ENCODE peak calls at places on chromosomes 4 and X, in seven cellular contexts. One of them, this sample, is unnamed.

GRCh38 chrX:105463483-105463882 is 243.0 kb upstream of the TEX13A start:
- DNase-seq in posterior vena cava: no peak
- DNase-seq in NCI-H2081: no peak
- DNase-seq in stimulated activated CD8-positive, alpha-beta memory T cell treated with anti-CD3 and anti-CD28 coated beads, Interleukin-7, amount 100 ng/mL, for 48 hours: no peak
- DNase-seq in stimulated activated CD4-positive, alpha-beta T cell treated with anti-CD3 and anti-CD28 coated beads, Interleukin-2, amount 100 ng/mL, for 48 hours: no peak
- DNase-seq in amniotic stem cell: no peak
- DNase-seq in nucleus accumbens: no peak
- DNase-seq in this sample: no peak

GRCh38 chrX:10556405-10556804 is 64.0 kb downstream of the MID1 start:
- DNase-seq in posterior vena cava: no peak
- DNase-seq in NCI-H2081: no peak
- DNase-seq in stimulated activated CD8-positive, alpha-beta memory T cell treated with anti-CD3 and anti-CD28 coated beads, Interleukin-7, amount 100 ng/mL, for 48 hours: no peak
- DNase-seq in stimulated activated CD4-positive, alpha-beta T cell treated with anti-CD3 and anti-CD28 coated beads, Interleukin-2, amount 100 ng/mL, for 48 hours: no peak
- DNase-seq in amniotic stem cell: no peak
- DNase-seq in nucleus accumbens: no peak
- DNase-seq in this sample: no peak

GRCh38 chr4:112361181-112361791 is 64.1 kb downstream of the ALPK1 start:
- DNase-seq in posterior vena cava: no peak
- DNase-seq in NCI-H2081: no peak
- DNase-seq in stimulated activated CD8-positive, alpha-beta memory T cell treated with anti-CD3 and anti-CD28 coated beads, Interleukin-7, amount 100 ng/mL, for 48 hours: no peak
- DNase-seq in stimulated activated CD4-positive, alpha-beta T cell treated with anti-CD3 and anti-CD28 coated beads, Interleukin-2, amount 100 ng/mL, for 48 hours: no peak
- DNase-seq in amniotic stem cell: no peak
- DNase-seq in nucleus accumbens: no peak
- DNase-seq in this sample: no peak

GRCh38 chr4:107069049-107069448 is 32.9 kb upstream of the DKK2 start:
- DNase-seq in posterior vena cava: no peak
- DNase-seq in NCI-H2081: no peak
- DNase-seq in stimulated activated CD8-positive, alpha-beta memory T cell treated with anti-CD3 and anti-CD28 coated beads, Interleukin-7, amount 100 ng/mL, for 48 hours: no peak
- DNase-seq in stimulated activated CD4-positive, alpha-beta T cell treated with anti-CD3 and anti-CD28 coated beads, Interleukin-2, amount 100 ng/mL, for 48 hours: no peak
- DNase-seq in amniotic stem cell: peak
- DNase-seq in nucleus accumbens: no peak
- DNase-seq in this sample: no peak

GRCh38 chr4:143438710-143439109 is 74.8 kb upstream of the SMARCA5 start:
- DNase-seq in posterior vena cava: no peak
- DNase-seq in NCI-H2081: no peak
- DNase-seq in stimulated activated CD8-positive, alpha-beta memory T cell treated with anti-CD3 and anti-CD28 coated beads, Interleukin-7, amount 100 ng/mL, for 48 hours: no peak
- DNase-seq in stimulated activated CD4-positive, alpha-beta T cell treated with anti-CD3 and anti-CD28 coated beads, Interleukin-2, amount 100 ng/mL, for 48 hours: no peak
- DNase-seq in amniotic stem cell: no peak
- DNase-seq in nucleus accumbens: no peak
- DNase-seq in this sample: no peak

GRCh38 chr4:142713282-142714030 is 132.6 kb downstream of the INPP4B start:
- DNase-seq in posterior vena cava: no peak
- DNase-seq in NCI-H2081: no peak
- DNase-seq in stimulated activated CD8-positive, alpha-beta memory T cell treated with anti-CD3 and anti-CD28 coated beads, Interleukin-7, amount 100 ng/mL, for 48 hours: no peak
- DNase-seq in stimulated activated CD4-positive, alpha-beta T cell treated with anti-CD3 and anti-CD28 coated beads, Interleukin-2, amount 100 ng/mL, for 48 hours: no peak
- DNase-seq in amniotic stem cell: no peak
- DNase-seq in nucleus accumbens: no peak
- DNase-seq in this sample: no peak

GRCh38 chrX:10769165-10769564 is 148.8 kb upstream of the MID1 start:
- DNase-seq in posterior vena cava: no peak
- DNase-seq in NCI-H2081: peak
- DNase-seq in stimulated activated CD8-positive, alpha-beta memory T cell treated with anti-CD3 and anti-CD28 coated beads, Interleukin-7, amount 100 ng/mL, for 48 hours: no peak
- DNase-seq in stimulated activated CD4-positive, alpha-beta T cell treated with anti-CD3 and anti-CD28 coated beads, Interleukin-2, amount 100 ng/mL, for 48 hours: no peak
- DNase-seq in amniotic stem cell: peak
- DNase-seq in nucleus accumbens: no peak
- DNase-seq in this sample: no peak

GRCh38 chr4:120871173-120871572 is 51.4 kb downstream of the PRDM5 start:
- DNase-seq in posterior vena cava: no peak
- DNase-seq in NCI-H2081: no peak
- DNase-seq in stimulated activated CD8-positive, alpha-beta memory T cell treated with anti-CD3 and anti-CD28 coated beads, Interleukin-7, amount 100 ng/mL, for 48 hours: no peak
- DNase-seq in stimulated activated CD4-positive, alpha-beta T cell treated with anti-CD3 and anti-CD28 coated beads, Interleukin-2, amount 100 ng/mL, for 48 hours: no peak
- DNase-seq in amniotic stem cell: no peak
- DNase-seq in nucleus accumbens: no peak
- DNase-seq in this sample: no peak

GRCh38 chr4:113540859-113541258 is 220.7 kb downstream of the CAMK2D start:
- DNase-seq in posterior vena cava: no peak
- DNase-seq in NCI-H2081: no peak
- DNase-seq in stimulated activated CD8-positive, alpha-beta memory T cell treated with anti-CD3 and anti-CD28 coated beads, Interleukin-7, amount 100 ng/mL, for 48 hours: no peak
- DNase-seq in stimulated activated CD4-positive, alpha-beta T cell treated with anti-CD3 and anti-CD28 coated beads, Interleukin-2, amount 100 ng/mL, for 48 hours: peak
- DNase-seq in amniotic stem cell: no peak
- DNase-seq in nucleus accumbens: no peak
- DNase-seq in this sample: no peak

GRCh38 chrX:67693928-67694327 is 150.1 kb downstream of the AR start:
- DNase-seq in posterior vena cava: no peak
- DNase-seq in NCI-H2081: no peak
- DNase-seq in stimulated activated CD8-positive, alpha-beta memory T cell treated with anti-CD3 and anti-CD28 coated beads, Interleukin-7, amount 100 ng/mL, for 48 hours: no peak
- DNase-seq in stimulated activated CD4-positive, alpha-beta T cell treated with anti-CD3 and anti-CD28 coated beads, Interleukin-2, amount 100 ng/mL, for 48 hours: no peak
- DNase-seq in amniotic stem cell: no peak
- DNase-seq in nucleus accumbens: no peak
- DNase-seq in this sample: no peak

GRCh38 chr4:15286041-15286440 is 141.8 kb upstream of the C1QTNF7 start:
- DNase-seq in posterior vena cava: no peak
- DNase-seq in NCI-H2081: no peak
- DNase-seq in stimulated activated CD8-positive, alpha-beta memory T cell treated with anti-CD3 and anti-CD28 coated beads, Interleukin-7, amount 100 ng/mL, for 48 hours: no peak
- DNase-seq in stimulated activated CD4-positive, alpha-beta T cell treated with anti-CD3 and anti-CD28 coated beads, Interleukin-2, amount 100 ng/mL, for 48 hours: no peak
- DNase-seq in amniotic stem cell: no peak
- DNase-seq in nucleus accumbens: no peak
- DNase-seq in this sample: no peak

GRCh38 chr4:2365054-2365912 is 53.2 kb downstream of the ZFYVE28 start:
- DNase-seq in posterior vena cava: peak
- DNase-seq in NCI-H2081: no peak
- DNase-seq in stimulated activated CD8-positive, alpha-beta memory T cell treated with anti-CD3 and anti-CD28 coated beads, Interleukin-7, amount 100 ng/mL, for 48 hours: no peak
- DNase-seq in stimulated activated CD4-positive, alpha-beta T cell treated with anti-CD3 and anti-CD28 coated beads, Interleukin-2, amount 100 ng/mL, for 48 hours: no peak
- DNase-seq in amniotic stem cell: no peak
- DNase-seq in nucleus accumbens: no peak
- DNase-seq in this sample: peak

GRCh38 chr4:7651461-7651921 is 216.8 kb upstream of the PSAPL1 start:
- DNase-seq in posterior vena cava: no peak
- DNase-seq in NCI-H2081: no peak
- DNase-seq in stimulated activated CD8-positive, alpha-beta memory T cell treated with anti-CD3 and anti-CD28 coated beads, Interleukin-7, amount 100 ng/mL, for 48 hours: no peak
- DNase-seq in stimulated activated CD4-positive, alpha-beta T cell treated with anti-CD3 and anti-CD28 coated beads, Interleukin-2, amount 100 ng/mL, for 48 hours: no peak
- DNase-seq in amniotic stem cell: no peak
- DNase-seq in nucleus accumbens: no peak
- DNase-seq in this sample: no peak

GRCh38 chrX:134545524-134545923 is 85.6 kb downstream of the HPRT1 start:
- DNase-seq in posterior vena cava: no peak
- DNase-seq in NCI-H2081: no peak
- DNase-seq in stimulated activated CD8-positive, alpha-beta memory T cell treated with anti-CD3 and anti-CD28 coated beads, Interleukin-7, amount 100 ng/mL, for 48 hours: no peak
- DNase-seq in stimulated activated CD4-positive, alpha-beta T cell treated with anti-CD3 and anti-CD28 coated beads, Interleukin-2, amount 100 ng/mL, for 48 hours: no peak
- DNase-seq in amniotic stem cell: no peak
- DNase-seq in nucleus accumbens: no peak
- DNase-seq in this sample: no peak

GRCh38 chr4:75735525-75735924 is 11.1 kb downstream of the USO1 start:
- DNase-seq in posterior vena cava: no peak
- DNase-seq in NCI-H2081: no peak
- DNase-seq in stimulated activated CD8-positive, alpha-beta memory T cell treated with anti-CD3 and anti-CD28 coated beads, Interleukin-7, amount 100 ng/mL, for 48 hours: no peak
- DNase-seq in stimulated activated CD4-positive, alpha-beta T cell treated with anti-CD3 and anti-CD28 coated beads, Interleukin-2, amount 100 ng/mL, for 48 hours: no peak
- DNase-seq in amniotic stem cell: no peak
- DNase-seq in nucleus accumbens: no peak
- DNase-seq in this sample: no peak

GRCh38 chr4:8762951-8763735 is 108.5 kb downstream of the HMX1 start:
- DNase-seq in posterior vena cava: peak
- DNase-seq in NCI-H2081: no peak
- DNase-seq in stimulated activated CD8-positive, alpha-beta memory T cell treated with anti-CD3 and anti-CD28 coated beads, Interleukin-7, amount 100 ng/mL, for 48 hours: no peak
- DNase-seq in stimulated activated CD4-positive, alpha-beta T cell treated with anti-CD3 and anti-CD28 coated beads, Interleukin-2, amount 100 ng/mL, for 48 hours: no peak
- DNase-seq in amniotic stem cell: no peak
- DNase-seq in nucleus accumbens: no peak
- DNase-seq in this sample: peak

GRCh38 chr4:37101196-37101595 is 143.3 kb upstream of the NWD2 start:
- DNase-seq in posterior vena cava: no peak
- DNase-seq in NCI-H2081: no peak
- DNase-seq in stimulated activated CD8-positive, alpha-beta memory T cell treated with anti-CD3 and anti-CD28 coated beads, Interleukin-7, amount 100 ng/mL, for 48 hours: no peak
- DNase-seq in stimulated activated CD4-positive, alpha-beta T cell treated with anti-CD3 and anti-CD28 coated beads, Interleukin-2, amount 100 ng/mL, for 48 hours: no peak
- DNase-seq in amniotic stem cell: no peak
- DNase-seq in nucleus accumbens: no peak
- DNase-seq in this sample: no peak

GRCh38 chrX:10582215-10582733 is 38.1 kb downstream of the MID1 start:
- DNase-seq in posterior vena cava: no peak
- DNase-seq in NCI-H2081: no peak
- DNase-seq in stimulated activated CD8-positive, alpha-beta memory T cell treated with anti-CD3 and anti-CD28 coated beads, Interleukin-7, amount 100 ng/mL, for 48 hours: no peak
- DNase-seq in stimulated activated CD4-positive, alpha-beta T cell treated with anti-CD3 and anti-CD28 coated beads, Interleukin-2, amount 100 ng/mL, for 48 hours: no peak
- DNase-seq in amniotic stem cell: no peak
- DNase-seq in nucleus accumbens: no peak
- DNase-seq in this sample: no peak

GRCh38 chr4:26896636-26897035 is 36.0 kb downstream of the STIM2 start:
- DNase-seq in posterior vena cava: no peak
- DNase-seq in NCI-H2081: no peak
- DNase-seq in stimulated activated CD8-positive, alpha-beta memory T cell treated with anti-CD3 and anti-CD28 coated beads, Interleukin-7, amount 100 ng/mL, for 48 hours: no peak
- DNase-seq in stimulated activated CD4-positive, alpha-beta T cell treated with anti-CD3 and anti-CD28 coated beads, Interleukin-2, amount 100 ng/mL, for 48 hours: no peak
- DNase-seq in amniotic stem cell: no peak
- DNase-seq in nucleus accumbens: no peak
- DNase-seq in this sample: no peak

GRCh38 chr4:38805530-38806145 is 1.0 kb upstream of the TLR1 start:
- DNase-seq in posterior vena cava: peak
- DNase-seq in NCI-H2081: no peak
- DNase-seq in stimulated activated CD8-positive, alpha-beta memory T cell treated with anti-CD3 and anti-CD28 coated beads, Interleukin-7, amount 100 ng/mL, for 48 hours: no peak
- DNase-seq in stimulated activated CD4-positive, alpha-beta T cell treated with anti-CD3 and anti-CD28 coated beads, Interleukin-2, amount 100 ng/mL, for 48 hours: no peak
- DNase-seq in amniotic stem cell: no peak
- DNase-seq in nucleus accumbens: no peak
- DNase-seq in this sample: no peak

GRCh38 chrX:78019586-78020483 is 50.4 kb upstream of the PGAM4 start:
- DNase-seq in posterior vena cava: no peak
- DNase-seq in NCI-H2081: no peak
- DNase-seq in stimulated activated CD8-positive, alpha-beta memory T cell treated with anti-CD3 and anti-CD28 coated beads, Interleukin-7, amount 100 ng/mL, for 48 hours: no peak
- DNase-seq in stimulated activated CD4-positive, alpha-beta T cell treated with anti-CD3 and anti-CD28 coated beads, Interleukin-2, amount 100 ng/mL, for 48 hours: no peak
- DNase-seq in amniotic stem cell: no peak
- DNase-seq in nucleus accumbens: no peak
- DNase-seq in this sample: no peak

GRCh38 chr4:140049024-140049923 is 104.7 kb downstream of the MAML3 start:
- DNase-seq in posterior vena cava: no peak
- DNase-seq in NCI-H2081: peak
- DNase-seq in stimulated activated CD8-positive, alpha-beta memory T cell treated with anti-CD3 and anti-CD28 coated beads, Interleukin-7, amount 100 ng/mL, for 48 hours: no peak
- DNase-seq in stimulated activated CD4-positive, alpha-beta T cell treated with anti-CD3 and anti-CD28 coated beads, Interleukin-2, amount 100 ng/mL, for 48 hours: no peak
- DNase-seq in amniotic stem cell: no peak
- DNase-seq in nucleus accumbens: peak
- DNase-seq in this sample: peak

GRCh38 chr4:37666625-37667071 is 19.5 kb downstream of the RELL1 start:
- DNase-seq in posterior vena cava: no peak
- DNase-seq in NCI-H2081: no peak
- DNase-seq in stimulated activated CD8-positive, alpha-beta memory T cell treated with anti-CD3 and anti-CD28 coated beads, Interleukin-7, amount 100 ng/mL, for 48 hours: no peak
- DNase-seq in stimulated activated CD4-positive, alpha-beta T cell treated with anti-CD3 and anti-CD28 coated beads, Interleukin-2, amount 100 ng/mL, for 48 hours: no peak
- DNase-seq in amniotic stem cell: peak
- DNase-seq in nucleus accumbens: no peak
- DNase-seq in this sample: peak

GRCh38 chr4:15963568-15963967 is 593 bp upstream of the FGFBP2 start:
- DNase-seq in posterior vena cava: no peak
- DNase-seq in NCI-H2081: no peak
- DNase-seq in stimulated activated CD8-positive, alpha-beta memory T cell treated with anti-CD3 and anti-CD28 coated beads, Interleukin-7, amount 100 ng/mL, for 48 hours: peak
- DNase-seq in stimulated activated CD4-positive, alpha-beta T cell treated with anti-CD3 and anti-CD28 coated beads, Interleukin-2, amount 100 ng/mL, for 48 hours: peak
- DNase-seq in amniotic stem cell: no peak
- DNase-seq in nucleus accumbens: no peak
- DNase-seq in this sample: no peak

GRCh38 chr4:133263082-133263481 is 114.0 kb downstream of the PCDH10 start:
- DNase-seq in posterior vena cava: no peak
- DNase-seq in NCI-H2081: no peak
- DNase-seq in stimulated activated CD8-positive, alpha-beta memory T cell treated with anti-CD3 and anti-CD28 coated beads, Interleukin-7, amount 100 ng/mL, for 48 hours: no peak
- DNase-seq in stimulated activated CD4-positive, alpha-beta T cell treated with anti-CD3 and anti-CD28 coated beads, Interleukin-2, amount 100 ng/mL, for 48 hours: no peak
- DNase-seq in amniotic stem cell: no peak
- DNase-seq in nucleus accumbens: no peak
- DNase-seq in this sample: no peak

GRCh38 chr4:183071222-183071621 is 27.8 kb upstream of the WWC2 start:
- DNase-seq in posterior vena cava: no peak
- DNase-seq in NCI-H2081: no peak
- DNase-seq in stimulated activated CD8-positive, alpha-beta memory T cell treated with anti-CD3 and anti-CD28 coated beads, Interleukin-7, amount 100 ng/mL, for 48 hours: no peak
- DNase-seq in stimulated activated CD4-positive, alpha-beta T cell treated with anti-CD3 and anti-CD28 coated beads, Interleukin-2, amount 100 ng/mL, for 48 hours: no peak
- DNase-seq in amniotic stem cell: no peak
- DNase-seq in nucleus accumbens: no peak
- DNase-seq in this sample: no peak

GRCh38 chrX:140948827-140949226 is 53.6 kb upstream of the SPANXB1 start:
- DNase-seq in posterior vena cava: no peak
- DNase-seq in NCI-H2081: no peak
- DNase-seq in stimulated activated CD8-positive, alpha-beta memory T cell treated with anti-CD3 and anti-CD28 coated beads, Interleukin-7, amount 100 ng/mL, for 48 hours: no peak
- DNase-seq in stimulated activated CD4-positive, alpha-beta T cell treated with anti-CD3 and anti-CD28 coated beads, Interleukin-2, amount 100 ng/mL, for 48 hours: no peak
- DNase-seq in amniotic stem cell: no peak
- DNase-seq in nucleus accumbens: no peak
- DNase-seq in this sample: no peak

GRCh38 chr4:182429896-182430295 is 186.7 kb downstream of the TENM3 start:
- DNase-seq in posterior vena cava: no peak
- DNase-seq in NCI-H2081: no peak
- DNase-seq in stimulated activated CD8-positive, alpha-beta memory T cell treated with anti-CD3 and anti-CD28 coated beads, Interleukin-7, amount 100 ng/mL, for 48 hours: no peak
- DNase-seq in stimulated activated CD4-positive, alpha-beta T cell treated with anti-CD3 and anti-CD28 coated beads, Interleukin-2, amount 100 ng/mL, for 48 hours: no peak
- DNase-seq in amniotic stem cell: no peak
- DNase-seq in nucleus accumbens: no peak
- DNase-seq in this sample: no peak

GRCh38 chr4:65089666-65090065 is 580.6 kb downstream of the EPHA5 start:
- DNase-seq in posterior vena cava: no peak
- DNase-seq in NCI-H2081: peak
- DNase-seq in stimulated activated CD8-positive, alpha-beta memory T cell treated with anti-CD3 and anti-CD28 coated beads, Interleukin-7, amount 100 ng/mL, for 48 hours: no peak
- DNase-seq in stimulated activated CD4-positive, alpha-beta T cell treated with anti-CD3 and anti-CD28 coated beads, Interleukin-2, amount 100 ng/mL, for 48 hours: no peak
- DNase-seq in amniotic stem cell: peak
- DNase-seq in nucleus accumbens: no peak
- DNase-seq in this sample: no peak

GRCh38 chr4:153661215-153661822 is 22.8 kb upstream of the TLR2 start:
- DNase-seq in posterior vena cava: no peak
- DNase-seq in NCI-H2081: no peak
- DNase-seq in stimulated activated CD8-positive, alpha-beta memory T cell treated with anti-CD3 and anti-CD28 coated beads, Interleukin-7, amount 100 ng/mL, for 48 hours: no peak
- DNase-seq in stimulated activated CD4-positive, alpha-beta T cell treated with anti-CD3 and anti-CD28 coated beads, Interleukin-2, amount 100 ng/mL, for 48 hours: no peak
- DNase-seq in amniotic stem cell: no peak
- DNase-seq in nucleus accumbens: no peak
- DNase-seq in this sample: no peak

GRCh38 chr4:123390846-123391456 is 5.6 kb upstream of the SPRY1 start:
- DNase-seq in posterior vena cava: no peak
- DNase-seq in NCI-H2081: peak
- DNase-seq in stimulated activated CD8-positive, alpha-beta memory T cell treated with anti-CD3 and anti-CD28 coated beads, Interleukin-7, amount 100 ng/mL, for 48 hours: no peak
- DNase-seq in stimulated activated CD4-positive, alpha-beta T cell treated with anti-CD3 and anti-CD28 coated beads, Interleukin-2, amount 100 ng/mL, for 48 hours: no peak
- DNase-seq in amniotic stem cell: no peak
- DNase-seq in nucleus accumbens: no peak
- DNase-seq in this sample: no peak

GRCh38 chrX:30302957-30303356 is 6.2 kb downstream of the NR0B1 start:
- DNase-seq in posterior vena cava: no peak
- DNase-seq in NCI-H2081: no peak
- DNase-seq in stimulated activated CD8-positive, alpha-beta memory T cell treated with anti-CD3 and anti-CD28 coated beads, Interleukin-7, amount 100 ng/mL, for 48 hours: no peak
- DNase-seq in stimulated activated CD4-positive, alpha-beta T cell treated with anti-CD3 and anti-CD28 coated beads, Interleukin-2, amount 100 ng/mL, for 48 hours: no peak
- DNase-seq in amniotic stem cell: no peak
- DNase-seq in nucleus accumbens: peak
- DNase-seq in this sample: no peak

GRCh38 chr4:157291071-157291470 is 70.5 kb downstream of the GRIA2 start:
- DNase-seq in posterior vena cava: no peak
- DNase-seq in NCI-H2081: no peak
- DNase-seq in stimulated activated CD8-positive, alpha-beta memory T cell treated with anti-CD3 and anti-CD28 coated beads, Interleukin-7, amount 100 ng/mL, for 48 hours: no peak
- DNase-seq in stimulated activated CD4-positive, alpha-beta T cell treated with anti-CD3 and anti-CD28 coated beads, Interleukin-2, amount 100 ng/mL, for 48 hours: no peak
- DNase-seq in amniotic stem cell: no peak
- DNase-seq in nucleus accumbens: no peak
- DNase-seq in this sample: no peak

GRCh38 chr4:1990676-1991075 is 18.1 kb downstream of the NELFA start:
- DNase-seq in posterior vena cava: peak
- DNase-seq in NCI-H2081: no peak
- DNase-seq in stimulated activated CD8-positive, alpha-beta memory T cell treated with anti-CD3 and anti-CD28 coated beads, Interleukin-7, amount 100 ng/mL, for 48 hours: no peak
- DNase-seq in stimulated activated CD4-positive, alpha-beta T cell treated with anti-CD3 and anti-CD28 coated beads, Interleukin-2, amount 100 ng/mL, for 48 hours: no peak
- DNase-seq in amniotic stem cell: no peak
- DNase-seq in nucleus accumbens: no peak
- DNase-seq in this sample: no peak

GRCh38 chr4:2948895-2949781 is 14.1 kb downstream of the NOP14 start:
- DNase-seq in posterior vena cava: peak
- DNase-seq in NCI-H2081: no peak
- DNase-seq in stimulated activated CD8-positive, alpha-beta memory T cell treated with anti-CD3 and anti-CD28 coated beads, Interleukin-7, amount 100 ng/mL, for 48 hours: no peak
- DNase-seq in stimulated activated CD4-positive, alpha-beta T cell treated with anti-CD3 and anti-CD28 coated beads, Interleukin-2, amount 100 ng/mL, for 48 hours: no peak
- DNase-seq in amniotic stem cell: no peak
- DNase-seq in nucleus accumbens: no peak
- DNase-seq in this sample: peak

This sample was measured in mucosa of descending colon.